ENCODE peak calls at places on chromosomes 4 and X, in ten cellular contexts. One of them, this sample, is unnamed.

GRCh38 chr4:73221734-73222133 is 36.9 kb downstream of the ANKRD17 start:
- DNase-seq in WTC11: no peak
- DNase-seq in lung: no peak
- DNase-seq in AG04450: no peak
- DNase-seq in Calu3: no peak
- DNase-seq in stomach: no peak
- DNase-seq in neural crest cell: no peak
- DNase-seq in thyroid gland: no peak
- DNase-seq in suprapubic skin: no peak
- DNase-seq in upper lobe of right lung: no peak
- DNase-seq in this sample: no peak

GRCh38 chr4:107564326-107564725 is 155.7 kb downstream of the PAPSS1 start:
- DNase-seq in WTC11: no peak
- DNase-seq in lung: no peak
- DNase-seq in AG04450: no peak
- DNase-seq in Calu3: no peak
- DNase-seq in stomach: peak; percentile 26
- DNase-seq in neural crest cell: no peak
- DNase-seq in thyroid gland: no peak
- DNase-seq in suprapubic skin: no peak
- DNase-seq in upper lobe of right lung: no peak
- DNase-seq in this sample: no peak

GRCh38 chr4:18063079-18063478 is 41.5 kb upstream of the LCORL start:
- DNase-seq in WTC11: no peak
- DNase-seq in lung: no peak
- DNase-seq in AG04450: no peak
- DNase-seq in Calu3: no peak
- DNase-seq in stomach: no peak
- DNase-seq in neural crest cell: no peak
- DNase-seq in thyroid gland: no peak
- DNase-seq in suprapubic skin: no peak
- DNase-seq in upper lobe of right lung: no peak
- DNase-seq in this sample: no peak

GRCh38 chr4:153258750-153259149 is 54.5 kb downstream of the TRIM2 start:
- DNase-seq in WTC11: no peak
- DNase-seq in lung: no peak
- DNase-seq in AG04450: no peak
- DNase-seq in Calu3: no peak
- DNase-seq in stomach: no peak
- DNase-seq in neural crest cell: no peak
- DNase-seq in thyroid gland: no peak
- DNase-seq in suprapubic skin: no peak
- DNase-seq in upper lobe of right lung: no peak
- DNase-seq in this sample: no peak

GRCh38 chrX:41666251-41666650 is 22.5 kb upstream of the GPR34 start:
- DNase-seq in WTC11: no peak
- DNase-seq in lung: no peak
- DNase-seq in AG04450: no peak
- DNase-seq in Calu3: peak; percentile 4
- DNase-seq in stomach: no peak
- DNase-seq in neural crest cell: no peak
- DNase-seq in thyroid gland: no peak
- DNase-seq in suprapubic skin: no peak
- DNase-seq in upper lobe of right lung: no peak
- DNase-seq in this sample: no peak

GRCh38 chr4:83307920-83308319 is 23.3 kb upstream of the COQ2 start:
- DNase-seq in WTC11: no peak
- DNase-seq in lung: no peak
- DNase-seq in AG04450: no peak
- DNase-seq in Calu3: no peak
- DNase-seq in stomach: no peak
- DNase-seq in neural crest cell: no peak
- DNase-seq in thyroid gland: no peak
- DNase-seq in suprapubic skin: no peak
- DNase-seq in upper lobe of right lung: no peak
- DNase-seq in this sample: no peak

GRCh38 chr4:38563703-38564490 is 100.1 kb upstream of the KLF3 start:
- DNase-seq in WTC11: no peak
- DNase-seq in lung: no peak
- DNase-seq in AG04450: no peak
- DNase-seq in Calu3: no peak
- DNase-seq in stomach: no peak
- DNase-seq in neural crest cell: no peak
- DNase-seq in thyroid gland: peak; percentile 57
- DNase-seq in suprapubic skin: no peak
- DNase-seq in upper lobe of right lung: no peak
- DNase-seq in this sample: no peak

GRCh38 chr4:55125763-55126541 is 557 bp upstream of the KDR start:
- DNase-seq in WTC11: peak; percentile 41
- DNase-seq in lung: no peak
- DNase-seq in AG04450: no peak
- DNase-seq in Calu3: no peak
- DNase-seq in stomach: no peak
- DNase-seq in neural crest cell: peak; percentile 4
- DNase-seq in thyroid gland: peak; percentile 83
- DNase-seq in suprapubic skin: no peak
- DNase-seq in upper lobe of right lung: no peak
- DNase-seq in this sample: no peak

GRCh38 chr4:185559913-185560281 is 24.6 kb upstream of the PDLIM3 start:
- DNase-seq in WTC11: peak; percentile 14
- DNase-seq in lung: no peak
- DNase-seq in AG04450: no peak
- DNase-seq in Calu3: peak; percentile 59
- DNase-seq in stomach: peak; percentile 47
- DNase-seq in neural crest cell: no peak
- DNase-seq in thyroid gland: peak; percentile 88
- DNase-seq in suprapubic skin: no peak
- DNase-seq in upper lobe of right lung: no peak
- DNase-seq in this sample: no peak

GRCh38 chr4:141350122-141350904 is 129.6 kb downstream of the ZNF330 start:
- DNase-seq in WTC11: no peak
- DNase-seq in lung: no peak
- DNase-seq in AG04450: peak; percentile 56
- DNase-seq in Calu3: peak; percentile 75
- DNase-seq in stomach: peak; percentile 45
- DNase-seq in neural crest cell: no peak
- DNase-seq in thyroid gland: no peak
- DNase-seq in suprapubic skin: no peak
- DNase-seq in upper lobe of right lung: peak; percentile 37
- DNase-seq in this sample: no peak
- TF ChIP-seq CTCF in WTC11: no peak
- TF ChIP-seq CTCF in lung: no peak
- TF ChIP-seq CTCF in AG04450: no peak
- TF ChIP-seq CTCF in Calu3: no peak
- TF ChIP-seq CTCF in stomach: no peak
- TF ChIP-seq CTCF in neural crest cell: no peak
- TF ChIP-seq CTCF in thyroid gland: no peak
- TF ChIP-seq CTCF in suprapubic skin: no peak
- TF ChIP-seq CTCF in upper lobe of right lung: no peak
- TF ChIP-seq CTCF in this sample: no peak

GRCh38 chrX:8783100-8784098 is 17.8 kb downstream of the FAM9A start:
- DNase-seq in WTC11: peak; percentile 63
- DNase-seq in lung: peak; percentile 42
- DNase-seq in AG04450: no peak
- DNase-seq in Calu3: peak; percentile 17
- DNase-seq in stomach: no peak
- DNase-seq in neural crest cell: no peak
- DNase-seq in thyroid gland: peak; percentile 45
- DNase-seq in suprapubic skin: no peak
- DNase-seq in upper lobe of right lung: no peak
- DNase-seq in this sample: no peak
- TF ChIP-seq CTCF in WTC11: peak; percentile 51
- TF ChIP-seq CTCF in lung: no peak
- TF ChIP-seq CTCF in AG04450: peak; percentile 43
- TF ChIP-seq CTCF in Calu3: peak; percentile 42
- TF ChIP-seq CTCF in stomach: no peak
- TF ChIP-seq CTCF in neural crest cell: peak; percentile 48
- TF ChIP-seq CTCF in thyroid gland: no peak
- TF ChIP-seq CTCF in suprapubic skin: no peak
- TF ChIP-seq CTCF in upper lobe of right lung: peak; percentile 39
- TF ChIP-seq CTCF in this sample: no peak

GRCh38 chrX:21711848-21712197 is 46.1 kb downstream of the SMPX start:
- DNase-seq in WTC11: no peak
- DNase-seq in lung: no peak
- DNase-seq in AG04450: no peak
- DNase-seq in Calu3: no peak
- DNase-seq in stomach: no peak
- DNase-seq in neural crest cell: no peak
- DNase-seq in thyroid gland: no peak
- DNase-seq in suprapubic skin: no peak
- DNase-seq in upper lobe of right lung: no peak
- DNase-seq in this sample: no peak

GRCh38 chrX:21711126-21711847 is 46.6 kb downstream of the SMPX start:
- DNase-seq in WTC11: no peak
- DNase-seq in lung: no peak
- DNase-seq in AG04450: no peak
- DNase-seq in Calu3: no peak
- DNase-seq in stomach: no peak
- DNase-seq in neural crest cell: no peak
- DNase-seq in thyroid gland: no peak
- DNase-seq in suprapubic skin: no peak
- DNase-seq in upper lobe of right lung: no peak
- DNase-seq in this sample: no peak

GRCh38 chrX:21705215-21705614 is 47.1 kb upstream of the KLHL34 start:
- DNase-seq in WTC11: no peak
- DNase-seq in lung: no peak
- DNase-seq in AG04450: no peak
- DNase-seq in Calu3: no peak
- DNase-seq in stomach: no peak
- DNase-seq in neural crest cell: no peak
- DNase-seq in thyroid gland: no peak
- DNase-seq in suprapubic skin: no peak
- DNase-seq in upper lobe of right lung: no peak
- DNase-seq in this sample: no peak

GRCh38 chrX:21702725-21703228 is 44.6 kb upstream of the KLHL34 start:
- DNase-seq in WTC11: no peak
- DNase-seq in lung: no peak
- DNase-seq in AG04450: no peak
- DNase-seq in Calu3: no peak
- DNase-seq in stomach: no peak
- DNase-seq in neural crest cell: no peak
- DNase-seq in thyroid gland: no peak
- DNase-seq in suprapubic skin: no peak
- DNase-seq in upper lobe of right lung: no peak
- DNase-seq in this sample: no peak

DNA sequence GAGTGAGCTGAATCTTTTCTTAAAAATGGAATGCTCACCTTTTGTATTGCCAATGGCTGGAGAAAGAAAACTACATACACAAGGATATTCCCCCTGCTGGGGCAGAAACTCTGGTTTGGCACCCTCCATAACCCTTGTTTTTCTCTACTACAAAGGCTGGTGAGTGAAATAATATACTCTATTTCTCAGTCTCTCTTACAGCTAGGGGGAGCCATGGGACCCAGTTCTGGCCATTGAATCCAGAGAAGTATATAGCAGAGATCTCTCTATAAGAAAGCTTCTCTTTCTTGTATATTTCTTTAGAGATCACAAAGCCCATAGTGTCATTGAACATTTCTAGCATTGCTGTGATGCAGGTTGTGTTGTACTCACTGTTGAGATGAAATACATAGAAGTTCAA is 49.8 kb downstream of the SMPX start:
- DNase-seq in WTC11: peak; percentile 10
- DNase-seq in lung: no peak
- DNase-seq in AG04450: no peak
- DNase-seq in Calu3: no peak
- DNase-seq in stomach: no peak
- DNase-seq in neural crest cell: no peak
- DNase-seq in thyroid gland: peak; percentile 3
- DNase-seq in suprapubic skin: no peak
- DNase-seq in upper lobe of right lung: no peak
- DNase-seq in this sample: no peak
- TF ChIP-seq CTCF in WTC11: no peak
- TF ChIP-seq CTCF in lung: no peak
- TF ChIP-seq CTCF in AG04450: peak; percentile 24
- TF ChIP-seq CTCF in Calu3: no peak
- TF ChIP-seq CTCF in stomach: no peak
- TF ChIP-seq CTCF in neural crest cell: no peak
- TF ChIP-seq CTCF in thyroid gland: no peak
- TF ChIP-seq CTCF in suprapubic skin: no peak
- TF ChIP-seq CTCF in upper lobe of right lung: no peak
- TF ChIP-seq CTCF in this sample: no peak

GRCh38 chr4:6046526-6047129 is 28.4 kb upstream of the C4orf50 start:
- DNase-seq in WTC11: no peak
- DNase-seq in lung: no peak
- DNase-seq in AG04450: no peak
- DNase-seq in Calu3: no peak
- DNase-seq in stomach: no peak
- DNase-seq in neural crest cell: no peak
- DNase-seq in thyroid gland: no peak
- DNase-seq in suprapubic skin: no peak
- DNase-seq in upper lobe of right lung: no peak
- DNase-seq in this sample: no peak

GRCh38 chr4:6048537-6048936 is 30.3 kb upstream of the C4orf50 start:
- DNase-seq in WTC11: no peak
- DNase-seq in lung: no peak
- DNase-seq in AG04450: no peak
- DNase-seq in Calu3: no peak
- DNase-seq in stomach: no peak
- DNase-seq in neural crest cell: no peak
- DNase-seq in thyroid gland: no peak
- DNase-seq in suprapubic skin: no peak
- DNase-seq in upper lobe of right lung: no peak
- DNase-seq in this sample: no peak

GRCh38 chr4:6049278-6049677 is 31.0 kb upstream of the C4orf50 start:
- DNase-seq in WTC11: no peak
- DNase-seq in lung: no peak
- DNase-seq in AG04450: no peak
- DNase-seq in Calu3: no peak
- DNase-seq in stomach: no peak
- DNase-seq in neural crest cell: no peak
- DNase-seq in thyroid gland: no peak
- DNase-seq in suprapubic skin: no peak
- DNase-seq in upper lobe of right lung: no peak
- DNase-seq in this sample: no peak

GRCh38 chr4:6044805-6045204 is 26.6 kb upstream of the C4orf50 start:
- DNase-seq in WTC11: peak; percentile 62
- DNase-seq in lung: no peak
- DNase-seq in AG04450: no peak
- DNase-seq in Calu3: no peak
- DNase-seq in stomach: no peak
- DNase-seq in neural crest cell: no peak
- DNase-seq in thyroid gland: no peak
- DNase-seq in suprapubic skin: no peak
- DNase-seq in upper lobe of right lung: no peak
- DNase-seq in this sample: no peak

DNA sequence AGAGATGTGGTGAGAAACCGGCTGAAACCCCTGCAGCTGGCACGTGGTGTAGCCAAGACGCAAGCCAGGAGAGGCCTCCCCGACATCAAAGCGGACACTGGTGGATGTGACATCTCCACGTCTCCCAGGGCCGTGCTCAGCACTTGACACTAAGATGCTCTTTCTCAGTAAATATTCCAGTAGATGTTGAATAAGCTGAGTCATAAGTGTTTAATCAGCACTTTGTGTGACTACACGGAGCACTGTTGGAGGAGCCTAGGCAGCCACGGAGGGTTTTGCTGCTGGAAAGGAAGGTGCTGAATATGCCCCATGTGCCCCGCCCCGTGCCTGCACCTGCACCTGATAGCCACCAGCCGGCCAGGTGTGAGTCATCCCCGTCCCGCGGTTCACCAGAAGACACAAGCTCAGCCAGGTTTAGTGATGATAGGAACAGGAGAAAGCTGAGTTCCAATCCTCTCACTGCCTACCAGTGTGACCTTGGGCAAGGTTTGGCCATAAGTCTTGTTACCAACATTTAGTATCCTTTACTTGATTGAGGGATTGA is 29.0 kb upstream of the C4orf50 start:
- DNase-seq in WTC11: peak; percentile 39
- DNase-seq in lung: no peak
- DNase-seq in AG04450: no peak
- DNase-seq in Calu3: peak; percentile 23
- DNase-seq in stomach: peak; percentile 34
- DNase-seq in neural crest cell: no peak
- DNase-seq in thyroid gland: no peak
- DNase-seq in suprapubic skin: no peak
- DNase-seq in upper lobe of right lung: no peak
- DNase-seq in this sample: no peak
- TF ChIP-seq CTCF in WTC11: no peak
- TF ChIP-seq CTCF in lung: no peak
- TF ChIP-seq CTCF in AG04450: no peak
- TF ChIP-seq CTCF in Calu3: no peak
- TF ChIP-seq CTCF in stomach: no peak
- TF ChIP-seq CTCF in neural crest cell: no peak
- TF ChIP-seq CTCF in thyroid gland: no peak
- TF ChIP-seq CTCF in suprapubic skin: no peak
- TF ChIP-seq CTCF in upper lobe of right lung: no peak
- TF ChIP-seq CTCF in this sample: no peak

This sample was measured in omental fat pad.